ENCODE peak calls at places on chromosomes 12 and 14, in four cellular contexts. D is spleen, G is suprapubic skin, X is fibroblast of mammary gland. B is an unnamed sample.
A peak's percentile ranks its signal among the peaks of the same experiment; 100 is the strongest.

GRCh38 chr14:61925043-61925442 is 162.8 kb downstream of the SNAPC1 start:
- DNase-seq in G (no peak), D (no peak), X (no peak), B (no peak)

GRCh38 chr12:42539696-42540095 is 49.9 kb downstream of the PRICKLE1 start:
- DNase-seq in D (no peak), G (no peak), X (no peak), B (no peak)

GRCh38 chr12:96751626-96752025 is 155.4 kb upstream of the NEDD1 start:
- DNase-seq in D (no peak), G (no peak), X (no peak), B (no peak)

GRCh38 chr14:105537580-105538474 is 11.4 kb downstream of the TMEM121 start:
- DNase-seq in X (no peak), G (peak; percentile 74), D (peak; percentile 93), B (peak; percentile 43)

GRCh38 chr12:70719084-70719483 is 81.9 kb upstream of the PTPRB start:
- DNase-seq in G (no peak), D (no peak), X (no peak), B (no peak)

GRCh38 chr14:92702441-92702918 is 45.9 kb downstream of the LGMN start:
- DNase-seq in D (peak; percentile 81), G (peak; percentile 53), X (no peak), B (no peak)

GRCh38 chr14:100306506-100307214 is 416 bp upstream of the SLC25A29 start:
- DNase-seq in X (peak; percentile 58), D (peak; percentile 96), G (peak; percentile 89), B (peak; percentile 85)

GRCh38 chr14:61503167-61503801 is 181.9 kb downstream of the PRKCH start:
- DNase-seq in X (no peak), D (no peak), G (no peak), B (no peak)

GRCh38 chr14:77790566-77791224 is 9.2 kb upstream of the ADCK1 start:
- DNase-seq in G (no peak), D (peak; percentile 9), X (no peak), B (no peak)

GRCh38 chr14:97802430-97802829 is 1005.2 kb downstream of the VRK1 start:
- DNase-seq in X (no peak), D (no peak), G (no peak), B (no peak)

GRCh38 chr14:95144849-95145248 is 12.5 kb downstream of the DICER1 start:
- DNase-seq in D (no peak), X (no peak), G (no peak), B (no peak)

GRCh38 chr12:91565246-91565645 is 382.6 kb upstream of the DCN start:
- DNase-seq in G (no peak), X (peak; percentile 61), D (no peak), B (no peak)

GRCh38 chr12:109557809-109558208 is 15.5 kb downstream of the MMAB start:
- DNase-seq in X (no peak), D (no peak), G (no peak), B (no peak)

GRCh38 chr12:65598688-65599087 is 225.6 kb upstream of the HMGA2 start:
- DNase-seq in G (no peak), D (no peak), X (no peak), B (no peak)

GRCh38 chr12:45587877-45588530 is 141.5 kb upstream of the ARID2 start:
- DNase-seq in D (no peak), G (no peak), X (no peak), B (no peak)

GRCh38 chr12:85866929-85867776 is 6.9 kb upstream of the NTS start:
- DNase-seq in X (peak; percentile 72), D (no peak), G (no peak), B (no peak)

GRCh38 chr12:55933158-55933798 is 2.3 kb downstream of the DGKA start:
- DNase-seq in X (peak; percentile 32), G (peak; percentile 70), D (no peak), B (no peak)

GRCh38 chr12:47184229-47184628 is 104.5 kb upstream of the AMIGO2 start:
- DNase-seq in D (no peak), G (no peak), X (no peak), B (no peak)

GRCh38 chr12:48184549-48184922 is 1.1 kb downstream of the CCDC184 start:
- DNase-seq in G (no peak), X (no peak), D (no peak), B (no peak)

GRCh38 chr12:5650804-5651461 is 219.0 kb downstream of the NTF3 start:
- DNase-seq in G (no peak), D (no peak), X (no peak), B (no peak)

GRCh38 chr14:99174081-99174851 is 97.7 kb downstream of the BCL11B start:
- DNase-seq in D (no peak), X (no peak), G (peak; percentile 52), B (no peak)

GRCh38 chr12:120972870-120973543 is 5.3 kb upstream of the HNF1A start:
- DNase-seq in X (no peak), G (no peak), D (no peak), B (no peak)

GRCh38 chr12:115798309-115798917 is 479.1 kb downstream of the MED13L start:
- DNase-seq in D (no peak), G (no peak), X (no peak), B (no peak)

GRCh38 chr14:72559227-72559626 is 334.7 kb downstream of the DPF3 start:
- DNase-seq in D (no peak), G (no peak), X (peak; percentile 48), B (no peak)
- TF ChIP-seq CTCF in D (no peak), G (no peak), X (no peak), B (no peak)

DNA sequence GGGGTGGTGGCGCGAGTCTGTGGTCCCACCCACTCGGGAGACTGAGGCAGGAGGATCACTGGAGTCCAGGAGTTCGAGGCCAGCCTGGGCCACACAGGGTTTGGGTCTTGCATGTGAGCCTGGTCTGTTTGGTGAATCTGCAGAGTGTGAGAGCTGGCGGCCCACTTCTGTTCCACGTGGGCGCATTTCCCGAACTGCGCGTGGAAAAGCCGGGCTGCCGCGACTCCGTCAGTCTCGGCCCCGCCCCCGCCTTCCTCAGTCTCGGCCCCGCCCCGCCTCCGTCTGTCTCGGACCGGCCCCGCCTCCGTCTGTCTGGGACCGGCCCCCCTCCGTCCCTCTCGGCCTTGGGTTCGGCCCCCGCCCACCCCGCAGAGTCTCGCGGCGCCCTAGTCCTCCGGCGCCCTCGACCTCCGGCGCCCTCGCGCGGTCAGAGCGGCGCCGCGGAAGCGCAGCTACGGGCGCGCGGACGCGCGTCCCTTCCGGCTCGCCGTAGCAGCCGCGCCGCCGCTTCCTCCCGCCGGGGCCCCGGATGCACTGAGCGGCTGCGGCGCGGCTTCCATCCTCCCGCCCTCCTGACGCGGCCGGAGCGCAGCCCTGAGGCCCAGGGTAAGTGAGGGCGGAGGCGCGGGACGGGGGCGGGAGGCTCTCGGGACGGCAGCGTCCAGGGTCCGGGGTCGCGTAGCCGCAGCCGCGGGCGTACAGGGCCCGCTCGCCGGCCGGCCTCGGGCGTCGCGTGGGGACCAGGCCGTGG is at the start of gene EP400:
- DNase-seq in D (peak; percentile 100), X (peak; percentile 88), G (peak; percentile 97), B (peak; percentile 88)
- TF ChIP-seq CTCF in D (peak; percentile 81), X (no peak), G (peak; percentile 79), B (peak; percentile 60)

DNA sequence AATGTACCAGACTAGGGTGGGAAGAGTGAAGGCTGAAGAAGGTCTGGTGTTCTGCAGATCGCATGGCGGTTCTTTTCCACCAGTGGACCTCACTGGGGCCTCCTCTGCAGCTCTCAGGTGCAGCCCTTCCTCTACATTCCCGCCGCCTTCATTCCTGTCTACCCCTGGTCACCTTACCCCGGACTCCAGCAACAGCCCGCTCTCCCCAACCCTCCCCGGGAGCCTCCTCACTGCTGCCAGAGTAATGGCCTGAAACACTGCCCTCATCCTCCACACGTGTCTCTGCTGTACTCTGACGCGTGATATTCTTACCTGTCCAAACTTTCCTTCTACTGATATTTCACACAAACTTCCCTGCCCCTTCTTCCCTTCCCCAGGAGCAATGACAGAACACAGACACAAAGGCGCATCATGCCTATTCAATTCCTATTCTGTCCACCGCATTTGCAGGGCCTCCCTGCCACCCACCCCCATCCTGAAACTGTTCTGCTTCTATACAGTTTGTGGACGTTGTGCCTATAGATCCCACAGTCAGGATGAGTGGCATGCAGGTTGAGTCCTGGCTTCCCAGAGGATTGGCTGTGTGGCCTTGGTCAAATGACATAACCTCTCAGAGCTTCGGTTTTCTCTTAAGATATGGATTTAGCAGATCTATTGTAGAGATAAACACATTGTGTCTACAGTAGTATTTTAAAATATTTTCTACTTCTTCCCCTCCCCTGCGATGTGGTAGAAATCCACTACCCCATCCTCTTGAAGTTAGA is 1.7 kb upstream of the NUAK1 start:
- DNase-seq in X (no peak), G (no peak), D (no peak), B (no peak)
- TF ChIP-seq CTCF in X (no peak), G (no peak), D (no peak), B (no peak)

GRCh38 chr12:19893514-19893913 is 454.2 kb downstream of the AEBP2 start:
- DNase-seq in X (peak; percentile 71), G (no peak), D (no peak), B (no peak)
- TF ChIP-seq CTCF in X (peak; percentile 47), G (no peak), D (no peak), B (no peak)

B was measured in progenitor cell of endocrine pancreas.